ENCODE peak calls at places on chromosomes 16 and 17, in ten cellular contexts. V is stimulated activated CD4-positive, alpha-beta T cell treated with anti-CD3 and anti-CD28 coated beads, TNF-alpha, amount 100 ng/mL, for 48 hours; F is endodermal cell; L is pancreas; H is nephron progenitor cell; U is small intestine; G is LHCN-M2; I is stimulated activated CD8-positive, alpha-beta memory T cell treated with anti-CD3 and anti-CD28 coated beads, Interleukin-15, amount 100 ng/mL, for 24 hours; N is fibroblast of pulmonary artery; D is NCI-H1105. B is an unnamed sample.

GRCh38 chr16:67951485-67951884 is 7.6 kb upstream of the LCAT start:
- DNase-seq in V (no peak), F (no peak), L (peak), H (no peak), U (no peak), G (no peak), I (no peak), N (no peak), D (no peak), B (no peak)

GRCh38 chr17:50440172-50440837 is 14.3 kb downstream of the ACSF2 start:
- DNase-seq in V (no peak), F (no peak), L (no peak), H (no peak), U (peak), G (no peak), I (no peak), N (no peak), D (no peak), B (no peak)

GRCh38 chr17:72608436-72608835 is 484.1 kb downstream of the SLC39A11 start:
- DNase-seq in V (no peak), F (no peak), L (no peak), H (no peak), U (no peak), G (no peak), I (no peak), N (no peak), D (no peak), B (no peak)

GRCh38 chr17:16243811-16244567 is 27.0 kb downstream of the PIGL start:
- DNase-seq in V (no peak), F (peak), L (no peak), H (no peak), U (peak), G (no peak), I (no peak), N (no peak), D (no peak), B (no peak)

GRCh38 chr17:18155179-18155578 is 28.4 kb upstream of the ALKBH5 start:
- DNase-seq in V (no peak), F (no peak), L (no peak), H (no peak), U (no peak), G (no peak), I (no peak), N (no peak), D (no peak), B (no peak)

GRCh38 chr17:9236286-9237052 is 215.2 kb downstream of the NTN1 start:
- DNase-seq in V (no peak), F (no peak), L (peak), H (no peak), U (no peak), G (no peak), I (no peak), N (no peak), D (no peak), B (no peak)

GRCh38 chr17:7019406-7019805 is 3.4 kb upstream of the BCL6B start:
- DNase-seq in V (no peak), F (peak), L (no peak), H (no peak), U (no peak), G (no peak), I (no peak), N (no peak), D (no peak), B (no peak)

GRCh38 chr17:32261937-32262510 is 3.6 kb upstream of the RHBDL3 start:
- DNase-seq in V (no peak), F (peak), L (no peak), H (no peak), U (no peak), G (no peak), I (no peak), N (no peak), D (no peak), B (no peak)

GRCh38 chr17:76924345-76925332 is 56.4 kb downstream of the MGAT5B start:
- DNase-seq in V (no peak), F (no peak), L (no peak), H (no peak), U (no peak), G (no peak), I (no peak), N (no peak), D (no peak), B (no peak)

GRCh38 chr16:75264531-75264998 is 13.1 kb upstream of the BCAR1 start:
- DNase-seq in V (no peak), F (no peak), L (peak), H (no peak), U (no peak), G (no peak), I (no peak), N (peak), D (no peak), B (no peak)

GRCh38 chr17:17445925-17446665 is 30.7 kb upstream of the MED9 start:
- DNase-seq in V (no peak), F (peak), L (no peak), H (no peak), U (peak), G (peak), I (no peak), N (peak), D (no peak), B (peak)

GRCh38 chr16:57956924-57957323 is 14.0 kb downstream of the CNGB1 start:
- DNase-seq in V (no peak), F (no peak), L (no peak), H (no peak), U (no peak), G (no peak), I (no peak), N (no peak), D (no peak), B (no peak)

GRCh38 chr17:81518785-81519283 is 6.2 kb upstream of the ACTG1 start:
- DNase-seq in V (no peak), F (peak), L (peak), H (peak), U (peak), G (peak), I (no peak), N (no peak), D (no peak), B (no peak)

GRCh38 chr17:79832211-79833109 is 6.8 kb downstream of the CBX4 start:
- DNase-seq in V (no peak), F (peak), L (peak), H (peak), U (peak), G (no peak), I (no peak), N (no peak), D (no peak), B (no peak)

B was measured in epithelial cell of prostate.